ENCODE peak calls at places on chromosomes 6 and 20, in four cellular contexts. V is HCT116, H is H1, S is SK-N-SH. D is an unnamed sample.

GRCh38 chr6:133456934-133457333 is 215.8 kb downstream of the EYA4 start:
- DNase-seq in H (no peak), S (no peak), V (no peak), D (no peak)

GRCh38 chr20:40085513-40085912 is 603.5 kb downstream of the MAFB start:
- DNase-seq in H (no peak), V (no peak), S (no peak), D (no peak)

GRCh38 chr6:5116243-5116991 is 31.3 kb downstream of the PPP1R3G start:
- DNase-seq in H (no peak), S (no peak), V (no peak), D (no peak)

GRCh38 chr6:35710241-35710847 is 21.6 kb upstream of the FKBP5 start:
- DNase-seq in V (no peak), S (no peak), H (peak), D (no peak)

GRCh38 chr20:57609086-57609841 is 11.0 kb downstream of the ZBP1 start:
- DNase-seq in V (no peak), S (no peak), H (no peak), D (no peak)

GRCh38 chr6:108727966-108728730 is 120.1 kb upstream of the ARMC2 start:
- DNase-seq in H (no peak), V (no peak), S (no peak), D (no peak)

GRCh38 chr20:34515484-34516037 is 661 bp upstream of the DYNLRB1 start:
- DNase-seq in S (peak), H (peak), V (no peak), D (peak)

GRCh38 chr20:53608071-53608455 is 14.4 kb upstream of the ZNF217 start:
- DNase-seq in V (no peak), S (no peak), H (no peak), D (no peak)

GRCh38 chr20:63692436-63693078 is 3.9 kb upstream of the TNFRSF6B start:
- DNase-seq in V (no peak), S (no peak), H (no peak), D (peak)

GRCh38 chr6:6661191-6661590 is 72.7 kb downstream of the LY86 start:
- DNase-seq in V (no peak), S (no peak), H (no peak), D (no peak)
- TF ChIP-seq JUND in V (no peak), S (no peak), H (no peak), D (no peak)

GRCh38 chr6:7124631-7125030 is 16.9 kb downstream of the RREB1 start:
- DNase-seq in V (no peak), H (no peak), S (no peak), D (no peak)
- TF ChIP-seq JUND in V (no peak), H (no peak), S (no peak), D (no peak)

DNA sequence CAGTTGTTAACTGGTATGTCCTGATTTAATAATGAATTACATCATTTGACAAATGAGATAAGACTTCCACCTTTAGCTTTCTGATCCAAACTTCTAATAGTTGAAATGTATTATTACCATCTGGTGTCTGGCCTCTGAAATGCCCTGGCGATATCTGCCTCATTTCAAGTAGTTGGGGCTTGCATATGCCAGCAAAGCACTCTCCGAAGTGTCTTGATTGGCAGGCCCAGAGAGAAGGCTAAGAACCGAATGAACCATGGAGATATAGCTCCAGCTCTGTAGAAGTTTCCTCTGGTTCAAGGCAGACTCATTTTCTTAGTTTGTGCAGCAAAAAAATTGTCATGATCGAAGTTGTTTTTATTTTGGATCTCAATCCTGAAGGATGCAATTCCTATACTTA is 13.4 kb upstream of the HIVEP2 start:
- DNase-seq in V (no peak), H (no peak), S (no peak), D (no peak)
- TF ChIP-seq JUND in V (no peak), H (no peak), S (no peak), D (no peak)

DNA sequence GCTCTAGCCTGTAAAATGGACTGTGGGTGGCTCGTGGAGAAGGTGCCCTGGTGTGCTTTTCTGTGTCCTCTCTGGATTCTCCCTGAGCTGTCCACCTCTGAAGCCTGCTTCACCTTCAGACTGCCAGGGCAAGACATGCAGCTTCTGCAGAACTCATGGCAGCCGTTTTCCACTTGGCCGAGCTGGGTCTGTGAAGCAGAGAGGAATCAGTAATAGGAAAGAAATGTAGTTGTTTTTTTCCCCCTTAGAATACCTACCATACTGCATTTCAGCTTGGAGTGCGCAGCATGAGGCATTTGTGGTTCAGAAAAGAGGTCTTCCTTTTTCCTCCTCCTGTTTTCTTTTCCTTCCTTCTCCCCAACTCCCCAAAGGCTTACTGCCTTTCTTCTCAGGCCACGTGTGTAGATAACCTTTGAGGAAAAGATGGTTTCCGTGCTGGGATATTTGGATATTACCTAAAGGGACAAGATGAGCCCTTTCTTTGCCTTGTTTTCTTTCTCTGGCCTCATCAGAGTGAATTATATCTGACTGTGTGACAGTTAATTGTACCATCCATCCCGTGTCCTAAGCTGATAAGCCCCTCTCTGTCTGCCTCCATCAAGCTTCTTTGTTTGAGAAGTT is 39.4 kb downstream of the RREB1 start:
- DNase-seq in H (no peak), V (no peak), S (no peak), D (no peak)
- TF ChIP-seq JUND in H (no peak), V (no peak), S (no peak), D (no peak)

GRCh38 chr20:31967830-31968249 is at the start of gene XKR7:
- DNase-seq in S (peak), V (no peak), H (peak), D (peak)
- TF ChIP-seq JUND in S (no peak), V (no peak), H (no peak), D (no peak)

GRCh38 chr6:22788038-22788437 is 218.7 kb downstream of the HDGFL1 start:
- DNase-seq in H (no peak), S (no peak), V (no peak), D (no peak)

GRCh38 chr6:22784611-22785010 is 215.2 kb downstream of the HDGFL1 start:
- DNase-seq in V (no peak), S (no peak), H (no peak), D (no peak)

GRCh38 chr6:22783921-22784320 is 214.6 kb downstream of the HDGFL1 start:
- DNase-seq in V (no peak), S (no peak), H (no peak), D (no peak)

GRCh38 chr6:22789315-22789714 is 219.9 kb downstream of the HDGFL1 start:
- DNase-seq in S (no peak), V (no peak), H (no peak), D (no peak)

DNA sequence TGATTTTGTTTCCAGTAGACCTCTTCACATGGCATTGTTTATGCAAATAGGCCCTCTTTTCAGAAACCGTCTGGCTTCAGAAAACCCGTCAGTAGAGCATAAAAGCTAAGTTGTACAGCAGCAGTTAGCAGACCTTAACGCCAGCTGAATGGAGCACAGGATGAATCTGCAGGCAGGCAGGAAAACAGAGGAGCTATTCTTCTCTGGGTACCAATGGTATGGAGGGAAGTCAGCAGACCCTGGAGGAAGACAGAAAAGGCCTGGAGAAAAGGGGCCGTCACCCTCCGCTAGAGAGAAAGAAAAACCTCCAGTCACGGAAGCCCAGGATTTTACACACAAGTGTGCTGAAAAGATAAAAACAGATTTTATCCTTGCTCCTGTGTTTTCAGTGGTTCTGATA is 215.7 kb downstream of the HDGFL1 start:
- DNase-seq in H (no peak), V (no peak), S (peak), D (no peak)
- TF ChIP-seq JUND in H (no peak), V (no peak), S (no peak), D (no peak)

GRCh38 chr6:67642582-67642981 is 992.5 kb upstream of the ADGRB3 start:
- DNase-seq in V (no peak), S (no peak), H (no peak), D (no peak)
- TF ChIP-seq JUND in V (no peak), S (no peak), H (no peak), D (no peak)

GRCh38 chr6:134714679-134715078 is 235.2 kb downstream of the ALDH8A1 start:
- DNase-seq in V (no peak), S (no peak), H (no peak), D (peak)
- TF ChIP-seq JUND in V (no peak), S (no peak), H (no peak), D (no peak)

GRCh38 chr6:156794963-156795362 is 17.8 kb downstream of the ARID1B start:
- DNase-seq in H (no peak), S (no peak), V (no peak), D (peak)
- TF ChIP-seq JUND in H (no peak), S (no peak), V (no peak), D (no peak)

D was measured in T47D.